ENCODE peak calls at places on chromosomes 7 and 10, in six cellular contexts. I, C, L, Q, Z and B are unnamed samples.

GRCh38 chr7:101245147-101245668 is 327 bp upstream of the FIS1 start:
- DNase-seq in L (no peak), Q (no peak), I (no peak), C (peak), Z (no peak), B (no peak)

GRCh38 chr10:28087675-28088351 is 88.9 kb upstream of the ODAD2 start:
- DNase-seq in Z (no peak), C (no peak), L (no peak), Q (no peak), I (no peak), B (no peak)

GRCh38 chr10:92880233-92880861 is 32.0 kb downstream of the EXOC6 start:
- DNase-seq in Q (no peak), I (no peak), C (no peak), L (no peak), Z (peak), B (peak)

GRCh38 chr10:99681553-99681952 is 22.2 kb downstream of the ENTPD7 start:
- DNase-seq in Z (no peak), Q (no peak), I (no peak), L (no peak), C (no peak), B (no peak)

GRCh38 chr10:58818889-58819288 is 306.2 kb downstream of the BICC1 start:
- DNase-seq in C (no peak), L (no peak), Z (no peak), I (no peak), Q (no peak), B (no peak)

GRCh38 chr10:98474628-98475027 is 27.9 kb upstream of the HPS1 start:
- DNase-seq in Z (no peak), I (no peak), Q (no peak), L (no peak), C (no peak), B (no peak)

GRCh38 chr7:139930286-139930965 is 101.4 kb downstream of the TBXAS1 start:
- DNase-seq in L (no peak), C (no peak), Z (no peak), Q (no peak), I (no peak), B (no peak)

GRCh38 chr10:97074256-97075145 is 111.3 kb downstream of the SLIT1 start:
- DNase-seq in Z (peak), I (no peak), C (no peak), L (no peak), Q (no peak), B (no peak)

GRCh38 chr10:5068274-5069017 is 25.8 kb upstream of the AKR1C3 start:
- DNase-seq in C (no peak), Z (no peak), L (no peak), I (no peak), Q (no peak), B (no peak)

GRCh38 chr10:67784584-67784983 is 53.4 kb downstream of the DNAJC12 start:
- DNase-seq in C (no peak), L (no peak), Z (no peak), I (no peak), Q (no peak), B (no peak)

GRCh38 chr10:128059915-128060314 is 66.3 kb downstream of the MKI67 start:
- DNase-seq in C (peak), L (no peak), I (no peak), Q (no peak), Z (no peak), B (no peak)

GRCh38 chr10:13627459-13628310 is 40.9 kb downstream of the PRPF18 start:
- DNase-seq in Z (no peak), Q (no peak), I (no peak), C (no peak), L (no peak), B (no peak)

GRCh38 chr10:69494626-69495558 is 43.6 kb downstream of the TSPAN15 start:
- DNase-seq in I (peak), C (peak), Z (no peak), Q (no peak), L (no peak), B (no peak)

DNA sequence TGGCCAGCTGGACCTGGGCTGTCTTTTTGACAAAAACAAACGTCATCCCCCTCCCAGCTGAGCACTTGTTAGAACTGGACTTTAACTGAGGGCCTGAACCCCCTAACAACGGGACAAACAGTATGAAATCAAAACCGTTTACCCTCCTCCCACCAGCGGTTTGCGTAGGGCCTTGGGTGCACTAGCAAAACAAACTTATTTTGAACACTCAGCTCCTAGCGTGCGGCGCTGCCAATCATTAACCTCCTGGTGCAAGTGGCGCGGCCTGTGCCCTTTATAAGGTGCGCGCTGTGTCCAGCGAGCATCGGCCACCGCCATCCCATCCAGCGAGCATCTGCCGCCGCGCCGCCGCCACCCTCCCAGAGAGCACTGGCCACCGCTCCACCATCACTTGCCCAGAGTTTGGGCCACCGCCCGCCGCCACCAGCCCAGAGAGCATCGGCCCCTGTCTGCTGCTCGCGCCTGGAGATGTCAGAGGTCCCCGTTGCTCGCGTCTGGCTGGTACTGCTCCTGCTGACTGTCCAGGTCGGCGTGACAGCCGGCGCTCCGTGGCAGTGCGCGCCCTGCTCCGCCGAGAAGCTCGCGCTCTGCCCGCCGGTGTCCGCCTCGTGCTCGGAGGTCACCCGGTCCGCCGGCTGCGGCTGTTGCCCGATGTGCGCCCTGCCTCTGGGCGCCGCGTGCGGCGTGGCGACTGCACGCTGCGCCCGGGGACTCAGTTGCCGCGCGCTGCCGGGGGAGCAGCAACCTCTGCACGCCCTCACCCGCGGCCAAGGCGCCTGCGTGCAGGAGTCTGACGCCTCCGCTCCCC is at the start of gene IGFBP1:
- DNase-seq in I (no peak), C (no peak), Z (peak), L (no peak), Q (no peak), B (no peak)
- H3K4me3 ChIP-seq in I (no peak), C (no peak), Z (peak), L (peak), Q (peak), B (no peak)

GRCh38 chr10:7933262-7933661 is 115.0 kb downstream of the TAF3 start:
- DNase-seq in C (no peak), I (no peak), Z (no peak), Q (no peak), L (no peak), B (no peak)
- H3K27ac ChIP-seq in C (no peak), I (no peak), Z (no peak), Q (no peak), L (no peak), B (no peak)

GRCh38 chr10:89392974-89393373 is 551 bp downstream of the IFIT1 start:
- DNase-seq in I (peak), C (no peak), Q (no peak), Z (no peak), L (no peak), B (peak)
- TF ChIP-seq POLR2AphosphoS5 in I (peak), C (no peak), Q (no peak), Z (no peak), L (no peak), B (no peak)

DNA sequence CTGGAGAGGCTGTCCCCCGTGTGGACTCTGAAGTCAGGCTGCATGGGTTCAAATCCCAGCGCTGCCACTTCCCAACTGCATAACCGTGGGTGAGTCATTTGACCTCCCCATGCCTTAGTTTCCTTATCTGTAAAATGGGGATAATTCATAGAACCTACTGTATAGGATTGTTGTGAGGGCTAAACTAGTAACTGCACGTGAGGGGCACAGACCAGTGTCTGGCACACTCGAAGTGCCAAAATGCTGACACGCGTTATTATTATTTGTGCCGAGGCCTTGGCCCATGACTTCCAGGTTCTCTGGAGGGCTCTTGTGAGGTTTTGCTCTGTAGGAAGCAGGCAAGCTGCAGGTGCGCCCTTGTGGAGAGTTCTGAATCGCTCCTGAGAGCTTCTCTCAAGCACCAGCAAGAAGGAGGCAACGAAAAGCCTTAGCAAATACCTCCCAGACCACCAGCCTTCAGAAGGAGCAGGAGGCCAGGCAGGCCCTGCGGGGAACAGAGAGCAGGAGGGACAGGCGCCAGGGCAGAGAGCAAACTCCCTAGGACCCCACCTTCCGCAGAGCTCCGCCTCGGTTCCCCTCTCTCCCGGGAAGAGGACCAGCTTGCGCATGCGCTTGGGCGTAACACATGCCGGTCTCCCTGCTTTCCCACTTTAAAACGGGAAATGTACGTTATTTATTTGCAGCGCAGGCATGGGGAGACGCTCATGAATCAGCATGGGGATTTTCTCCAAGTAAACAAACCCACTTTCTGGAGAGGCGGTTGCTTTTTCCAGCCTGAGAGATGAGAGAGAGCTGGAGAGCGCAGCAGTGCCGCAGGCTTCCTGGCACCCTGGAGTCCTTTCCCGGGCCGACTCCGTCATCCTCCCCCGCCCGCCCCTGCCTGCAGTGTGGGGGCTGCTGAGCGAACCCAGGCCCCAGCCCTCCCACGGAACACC is 39.6 kb downstream of the SORCS3 start:
- DNase-seq in L (no peak), Q (no peak), Z (peak), C (no peak), I (no peak), B (no peak)
- H3K4me3 ChIP-seq in L (no peak), Q (peak), Z (no peak), C (no peak), I (peak), B (no peak)

GRCh38 chr7:98902523-98902922 is 24.2 kb downstream of the TRRAP start:
- DNase-seq in Z (no peak), L (no peak), C (no peak), Q (no peak), I (no peak), B (no peak)

GRCh38 chr7:98899816-98900215 is 21.5 kb downstream of the TRRAP start:
- DNase-seq in Q (no peak), L (no peak), I (no peak), Z (no peak), C (no peak), B (no peak)

GRCh38 chr7:98903246-98903645 is 24.9 kb downstream of the TRRAP start:
- DNase-seq in I (no peak), Q (no peak), Z (no peak), C (no peak), L (no peak), B (no peak)

GRCh38 chr7:98900815-98901214 is 22.5 kb downstream of the TRRAP start:
- DNase-seq in L (no peak), I (no peak), Z (no peak), Q (no peak), C (no peak), B (no peak)
- H3K27ac ChIP-seq in L (no peak), I (no peak), Z (no peak), Q (no peak), C (no peak), B (no peak)

DNA sequence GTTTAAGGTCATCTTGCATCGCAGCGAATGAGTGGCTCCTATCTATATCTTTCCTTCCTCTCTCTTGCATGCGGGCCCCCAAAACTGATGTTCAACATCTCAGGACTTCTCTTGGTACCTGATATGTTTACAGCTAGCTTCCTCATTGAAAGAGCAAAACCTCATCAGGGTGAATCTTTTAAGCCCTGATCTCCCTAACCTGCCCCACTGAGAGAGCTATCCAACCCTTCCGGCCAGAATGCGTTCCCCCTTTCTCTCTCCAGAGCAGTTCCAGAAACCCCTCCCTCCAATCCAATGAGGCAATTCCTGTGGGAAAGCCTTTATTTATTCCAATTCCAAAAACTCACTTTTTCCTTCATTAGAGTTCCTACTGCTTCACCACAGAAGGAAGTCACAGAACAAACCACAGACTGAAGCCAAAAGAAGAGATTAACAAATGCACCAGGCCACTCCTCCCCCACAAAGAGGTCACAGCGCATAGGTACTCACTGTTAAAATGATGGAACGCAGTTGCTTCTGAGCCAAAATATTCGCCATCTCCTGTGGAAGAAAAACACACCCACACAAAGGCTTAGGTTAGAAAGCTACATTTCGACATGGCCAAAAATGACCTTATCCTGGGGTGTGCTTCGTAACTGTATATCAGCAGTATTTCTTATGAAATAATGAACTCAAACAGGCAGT is 232.4 kb downstream of the ELMO1 start:
- DNase-seq in Z (no peak), I (no peak), C (no peak), L (no peak), Q (peak), B (no peak)
- TF ChIP-seq POLR2AphosphoS5 in Z (no peak), I (no peak), C (no peak), L (no peak), Q (no peak), B (no peak)

GRCh38 chr10:45373003-45373782 is 823 bp upstream of the ALOX5 start:
- DNase-seq in Q (no peak), L (no peak), I (no peak), Z (peak), C (peak), B (no peak)

GRCh38 chr10:45375101-45375500 is 1.1 kb downstream of the ALOX5 start:
- DNase-seq in I (no peak), Q (no peak), Z (no peak), L (no peak), C (peak), B (no peak)

GRCh38 chr10:45373783-45374450 is at the start of gene ALOX5:
- DNase-seq in Z (peak), L (no peak), I (no peak), Q (no peak), C (peak), B (peak)

GRCh38 chr10:45375716-45376231 is 1.8 kb downstream of the ALOX5 start:
- DNase-seq in L (no peak), Z (no peak), C (peak), I (no peak), Q (no peak), B (no peak)

DNA sequence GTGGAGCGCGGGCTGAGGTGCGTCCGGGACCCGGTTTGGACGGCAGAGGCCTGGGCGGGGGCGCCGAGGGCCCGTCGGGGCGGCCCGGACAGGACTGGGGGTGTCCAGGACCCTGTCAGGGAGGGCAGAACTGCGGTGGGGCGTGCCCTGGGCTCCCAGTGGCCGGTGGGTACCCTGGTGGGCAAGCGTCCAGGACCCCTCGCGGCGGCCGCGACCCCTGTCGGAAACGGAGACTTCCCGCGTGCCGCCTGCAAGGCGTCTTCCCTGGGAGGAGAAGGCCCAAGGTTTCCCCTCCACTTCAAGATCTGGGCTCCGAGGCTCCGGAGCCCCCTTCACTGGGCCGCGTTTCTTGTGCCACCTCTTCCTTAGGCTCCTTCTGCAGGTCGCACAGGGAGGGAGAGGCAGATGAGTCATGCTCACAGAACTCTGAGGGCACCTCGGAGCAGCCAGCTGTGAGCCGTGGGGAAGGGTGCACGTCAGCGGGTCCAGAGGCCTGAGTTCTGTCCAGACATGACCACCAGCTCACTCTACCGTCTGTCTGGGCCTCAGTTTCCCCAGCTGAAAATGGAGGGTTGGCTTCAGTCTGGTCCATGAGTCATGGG is 536 bp downstream of the ALOX5 start:
- DNase-seq in Z (no peak), L (no peak), I (no peak), Q (no peak), C (peak), B (no peak)
- H3K4me3 ChIP-seq in Z (no peak), L (peak), I (peak), Q (peak), C (peak), B (peak)